ENCODE peak calls at places on chromosomes 12 and 14, in eight cellular contexts. H is NCI-H1092 treated with DMSO at 0.1 percent for 48 hours, Z is M059J, M is spleen, X is MM.1S, Y is NCI-H446 treated with DMSO at 0.1 percent for 48 hours, J is HEK293T, T is AG10803. V is an unnamed sample.

GRCh38 chr12:3607821-3608220 is 116.8 kb downstream of the PRMT8 start:
- DNase-seq in H (no peak), Z (no peak), M (peak), X (no peak), Y (no peak), J (no peak), T (no peak), V (no peak)

GRCh38 chr14:61145258-61145902 is 135.8 kb downstream of the TMEM30B start:
- DNase-seq in H (peak), Z (peak), M (no peak), X (no peak), Y (peak), J (no peak), T (peak), V (peak)

GRCh38 chr14:67397536-67397935 is 14.4 kb downstream of the PLEK2 start:
- DNase-seq in H (no peak), Z (no peak), M (no peak), X (no peak), Y (no peak), J (no peak), T (no peak), V (no peak)

GRCh38 chr12:82474181-82474797 is 116.0 kb downstream of the METTL25 start:
- DNase-seq in H (no peak), Z (no peak), M (no peak), X (no peak), Y (no peak), J (no peak), T (no peak), V (no peak)

GRCh38 chr14:93228550-93228949 is 21.5 kb downstream of the UBR7 start:
- DNase-seq in H (no peak), Z (no peak), M (no peak), X (no peak), Y (no peak), J (no peak), T (no peak), V (no peak)

GRCh38 chr14:51743588-51744000 is 91.9 kb downstream of the FRMD6 start:
- DNase-seq in H (no peak), Z (no peak), M (no peak), X (no peak), Y (no peak), J (no peak), T (no peak), V (no peak)

GRCh38 chr12:113425960-113426453 is 3.8 kb downstream of the SDSL start:
- DNase-seq in H (no peak), Z (no peak), M (no peak), X (no peak), Y (no peak), J (no peak), T (no peak), V (no peak)

GRCh38 chr12:106197906-106198623 is 49.8 kb downstream of the CKAP4 start:
- DNase-seq in H (no peak), Z (no peak), M (no peak), X (no peak), Y (no peak), J (no peak), T (peak), V (no peak)

GRCh38 chr12:62900686-62901272 is 34.2 kb downstream of the PPM1H start:
- DNase-seq in H (no peak), Z (no peak), M (no peak), X (no peak), Y (no peak), J (peak), T (no peak), V (peak)

GRCh38 chr14:102086346-102086971 is 385 bp downstream of the HSP90AA1 start:
- DNase-seq in H (peak), Z (peak), M (no peak), X (peak), Y (peak), J (peak), T (peak), V (no peak)

GRCh38 chr14:61502459-61503093 is 181.2 kb downstream of the PRKCH start:
- DNase-seq in H (no peak), Z (peak), M (no peak), X (no peak), Y (no peak), J (no peak), T (no peak), V (peak)

GRCh38 chr12:47767197-47767724 is 5.8 kb upstream of the SLC48A1 start:
- DNase-seq in H (peak), Z (no peak), M (peak), X (peak), Y (no peak), J (peak), T (peak), V (no peak)

GRCh38 chr12:89166525-89166934 is 185.8 kb downstream of the DUSP6 start:
- DNase-seq in H (no peak), Z (peak), M (no peak), X (peak), Y (no peak), J (no peak), T (peak), V (no peak)

GRCh38 chr12:1859643-1860042 is 39.3 kb downstream of the LRTM2 start:
- DNase-seq in H (no peak), Z (peak), M (no peak), X (no peak), Y (no peak), J (no peak), T (no peak), V (no peak)

GRCh38 chr14:105275267-105275946 is 25.4 kb downstream of the BRF1 start:
- DNase-seq in H (no peak), Z (peak), M (no peak), X (no peak), Y (no peak), J (no peak), T (peak), V (no peak)

GRCh38 chr14:89351364-89351957 is 65.6 kb downstream of the FOXN3 start:
- DNase-seq in H (peak), Z (peak), M (no peak), X (no peak), Y (no peak), J (no peak), T (peak), V (no peak)

GRCh38 chr12:19105468-19105867 is 24.1 kb upstream of the PLEKHA5 start:
- DNase-seq in H (peak), Z (no peak), M (no peak), X (no peak), Y (no peak), J (no peak), T (no peak), V (no peak)

GRCh38 chr14:68950111-68950510 is 29.0 kb downstream of the ACTN1 start:
- DNase-seq in H (no peak), Z (peak), M (no peak), X (no peak), Y (no peak), J (no peak), T (peak), V (peak)